ENCODE peak calls at places on chromosomes 6 and 20, in six cellular contexts. X is cardiac fibroblast, T is BE2C, W is fibroblast of mammary gland, U is neural crest cell, N is HFF-Myc. A is an unnamed sample.

GRCh38 chr6:125732398-125732797 is 17.0 kb upstream of the HEY2 start:
- DNase-seq in X (no peak), T (no peak), W (no peak), U (no peak), N (no peak), A (no peak)

GRCh38 chr20:57066126-57066900 is 200.1 kb downstream of the BMP7 start:
- DNase-seq in X (no peak), T (no peak), W (no peak), U (no peak), N (no peak), A (peak; percentile 34)

GRCh38 chr6:26155066-26155925 is 68.1 kb downstream of the HFE start:
- DNase-seq in X (peak; percentile 38), T (peak; percentile 59), W (no peak), U (peak; percentile 22), N (no peak), A (no peak)

GRCh38 chr6:7201732-7202541 is 94.2 kb downstream of the RREB1 start:
- DNase-seq in X (no peak), T (no peak), W (no peak), U (no peak), N (no peak), A (no peak)

GRCh38 chr6:136073216-136073615 is 176.9 kb downstream of the MTFR2 start:
- DNase-seq in X (no peak), T (no peak), W (peak; percentile 67), U (no peak), N (no peak), A (peak; percentile 27)

GRCh38 chr6:89970609-89971337 is 76.5 kb downstream of the GJA10 start:
- DNase-seq in X (peak; percentile 59), T (peak; percentile 49), W (peak; percentile 72), U (peak; percentile 33), N (peak; percentile 45), A (peak; percentile 61)

GRCh38 chr20:48275737-48276342 is 490.6 kb upstream of the SULF2 start:
- DNase-seq in X (no peak), T (no peak), W (no peak), U (no peak), N (no peak), A (no peak)

GRCh38 chr20:35663813-35664543 is 722 bp downstream of the CPNE1 start:
- DNase-seq in X (peak; percentile 27), T (peak; percentile 87), W (peak; percentile 36), U (peak; percentile 12), N (peak; percentile 11), A (peak; percentile 36)

GRCh38 chr20:63858393-63859165 is 2.7 kb upstream of the ABHD16B start:
- DNase-seq in X (peak; percentile 60), T (peak; percentile 58), W (peak; percentile 64), U (no peak), N (no peak), A (peak; percentile 79)

GRCh38 chr6:33983721-33984465 is 162.0 kb downstream of the GRM4 start:
- DNase-seq in X (no peak), T (peak; percentile 44), W (no peak), U (no peak), N (no peak), A (no peak)

GRCh38 chr6:33724281-33725023 is 13.0 kb upstream of the UQCC2 start:
- DNase-seq in X (no peak), T (no peak), W (no peak), U (no peak), N (no peak), A (no peak)

GRCh38 chr20:64070244-64070993 is 7.4 kb downstream of the TCEA2 start:
- DNase-seq in X (no peak), T (no peak), W (no peak), U (no peak), N (no peak), A (no peak)

GRCh38 chr6:43286456-43286994 is 11.5 kb upstream of the SLC22A7 start:
- DNase-seq in X (no peak), T (no peak), W (no peak), U (no peak), N (no peak), A (no peak)

GRCh38 chr6:16546851-16547250 is 214.4 kb downstream of the ATXN1 start:
- DNase-seq in X (no peak), T (no peak), W (no peak), U (no peak), N (no peak), A (no peak)
- TF ChIP-seq CTCF in X (no peak), T (no peak), W (no peak), U (no peak), N (no peak), A (no peak)

DNA sequence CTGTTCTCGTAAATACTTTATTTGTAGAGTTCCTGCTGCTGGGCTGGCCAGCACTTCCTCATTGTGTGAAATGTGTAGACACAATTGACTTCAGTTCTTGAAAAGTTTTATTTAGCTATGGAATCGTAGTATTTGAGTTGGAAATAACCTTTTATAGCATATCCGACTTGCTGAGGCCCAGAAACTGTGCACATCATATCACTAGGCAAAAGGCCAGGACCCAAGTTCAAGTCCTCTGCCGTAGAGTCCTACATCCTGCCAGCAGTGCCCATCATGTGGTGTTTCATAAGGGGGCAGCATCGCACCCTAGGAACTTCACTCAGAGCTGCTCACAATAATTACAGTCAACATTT is 207.7 kb upstream of the SNX9 start:
- DNase-seq in X (no peak), T (no peak), W (peak; percentile 29), U (no peak), N (no peak), A (peak; percentile 31)
- TF ChIP-seq CTCF in X (no peak), T (peak; percentile 34), W (peak; percentile 8), U (no peak), N (no peak), A (peak; percentile 26)

GRCh38 chr6:1264619-1265445 is 47.1 kb upstream of the FOXQ1 start:
- DNase-seq in X (no peak), T (no peak), W (no peak), U (no peak), N (no peak), A (no peak)

GRCh38 chr6:1266686-1267056 is 45.2 kb upstream of the FOXQ1 start:
- DNase-seq in X (no peak), T (no peak), W (no peak), U (no peak), N (no peak), A (no peak)

GRCh38 chr6:1263850-1264377 is 48.0 kb upstream of the FOXQ1 start:
- DNase-seq in X (no peak), T (no peak), W (no peak), U (no peak), N (no peak), A (no peak)

GRCh38 chr6:1262704-1263038 is 49.2 kb upstream of the FOXQ1 start:
- DNase-seq in X (no peak), T (no peak), W (no peak), U (no peak), N (no peak), A (no peak)

DNA sequence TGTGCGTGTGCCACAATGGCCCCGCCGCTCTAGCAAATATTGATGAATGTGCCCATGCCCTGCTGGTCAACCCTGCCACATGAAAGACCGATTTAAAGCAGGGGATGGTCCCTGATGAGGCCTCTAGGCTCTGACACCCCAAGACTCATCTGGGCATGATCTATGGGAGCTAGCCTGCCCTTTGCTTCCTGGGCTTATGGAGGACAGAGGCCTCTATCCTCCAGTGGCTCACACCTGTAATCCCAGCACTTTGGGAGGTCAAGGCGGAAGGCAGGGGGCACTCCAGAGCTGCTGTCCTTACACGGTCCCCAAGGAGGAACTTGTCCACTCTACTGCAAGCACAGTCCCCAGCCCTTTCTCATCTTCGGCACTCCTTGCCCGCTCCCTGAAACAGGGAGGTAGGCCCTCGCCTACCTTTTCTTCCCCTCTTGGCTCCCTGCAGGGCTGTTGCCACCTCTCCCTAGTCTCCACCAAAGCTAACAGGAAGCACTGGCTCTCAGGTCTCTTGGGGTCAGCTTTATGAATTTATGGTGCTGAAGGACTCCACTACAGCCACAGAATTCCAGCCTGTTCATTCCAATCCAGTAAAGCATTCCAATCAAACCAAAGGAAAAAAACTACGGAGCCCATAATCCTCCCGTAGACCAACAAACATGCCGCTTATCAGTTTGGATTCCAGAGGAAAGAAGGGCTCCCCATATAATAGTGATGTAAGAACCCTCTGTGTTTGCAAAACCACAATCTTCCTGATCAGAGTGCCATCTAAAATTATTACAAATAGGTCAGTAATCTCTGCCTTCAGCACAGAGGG is 48.7 kb upstream of the FOXQ1 start:
- DNase-seq in X (no peak), T (no peak), W (no peak), U (no peak), N (no peak), A (peak; percentile 94)
- TF ChIP-seq CTCF in X (no peak), T (no peak), W (no peak), U (no peak), N (peak; percentile 8), A (no peak)

GRCh38 chr6:39899540-39900295 is 34.5 kb downstream of the MOCS1 start:
- DNase-seq in X (no peak), T (no peak), W (no peak), U (no peak), N (no peak), A (no peak)
- TF ChIP-seq CTCF in X (no peak), T (no peak), W (no peak), U (no peak), N (no peak), A (no peak)